ENCODE peak calls at places on chromosomes 1 and 21, in five cellular contexts. I is HCT116, B is K562, T is WTC11, C is GM12878. F is an unnamed sample.

GRCh38 chr1:186557147-186557777 is 96.3 kb upstream of the PDC start:
- DNase-seq in T (no peak), B (no peak), I (no peak), C (no peak), F (no peak)

GRCh38 chr1:180611016-180611930 is 20.5 kb upstream of the XPR1 start:
- DNase-seq in C (no peak), B (peak), I (no peak), T (no peak), F (no peak)

GRCh38 chr1:105909811-105910210 is 1146.7 kb upstream of the PRMT6 start:
- DNase-seq in B (no peak), I (no peak), C (no peak), T (no peak), F (peak)

GRCh38 chr1:210405316-210405715 is 76.6 kb downstream of the HHAT start:
- DNase-seq in B (no peak), C (no peak), I (no peak), T (no peak), F (no peak)

GRCh38 chr1:26094076-26094669 is 17.5 kb upstream of the PDIK1L start:
- DNase-seq in B (peak), T (no peak), I (no peak), C (no peak), F (no peak)

GRCh38 chr1:222105393-222105737 is 363.5 kb upstream of the DUSP10 start:
- DNase-seq in I (peak), T (no peak), C (no peak), B (no peak), F (no peak)

GRCh38 chr21:14685568-14685967 is 139.5 kb upstream of the SAMSN1 start:
- DNase-seq in T (no peak), B (no peak), I (no peak), C (peak), F (no peak)

GRCh38 chr1:183497218-183497617 is 24.9 kb downstream of the SMG7 start:
- DNase-seq in C (no peak), I (no peak), B (no peak), T (no peak), F (no peak)

GRCh38 chr1:37441490-37441889 is 32.9 kb upstream of the ZC3H12A start:
- DNase-seq in T (no peak), B (no peak), I (no peak), C (no peak), F (no peak)

GRCh38 chr1:25030674-25031589 is 100.9 kb upstream of the RUNX3 start:
- DNase-seq in C (peak), B (no peak), I (no peak), T (no peak), F (no peak)

GRCh38 chr1:229550812-229551567 is 7.5 kb downstream of the ABCB10 start:
- DNase-seq in I (no peak), C (no peak), B (no peak), T (no peak), F (no peak)

GRCh38 chr1:216119600-216119999 is 303.6 kb downstream of the USH2A start:
- DNase-seq in I (peak), T (no peak), B (no peak), C (no peak), F (peak)

GRCh38 chr1:161145832-161146231 is 7.9 kb upstream of the UFC1 start:
- DNase-seq in B (no peak), C (no peak), I (no peak), T (no peak), F (no peak)

GRCh38 chr1:180937012-180937372 is 24.3 kb downstream of the KIAA1614 start:
- DNase-seq in T (no peak), I (no peak), C (no peak), B (no peak), F (no peak)

GRCh38 chr1:109361649-109362048 is 36.1 kb downstream of the SORT1 start:
- DNase-seq in T (no peak), B (no peak), I (no peak), C (no peak), F (no peak)

GRCh38 chr1:25066731-25067520 is 136.8 kb upstream of the RUNX3 start:
- DNase-seq in B (no peak), C (no peak), T (no peak), I (no peak), F (no peak)

GRCh38 chr1:40161888-40162397 is 756 bp downstream of the RLF start:
- DNase-seq in T (no peak), B (no peak), C (no peak), I (no peak), F (no peak)

GRCh38 chr1:31811605-31812004 is 4.2 kb downstream of the SPOCD1 start:
- DNase-seq in C (no peak), T (peak), I (no peak), B (peak), F (no peak)

GRCh38 chr1:25922633-25923567 is 16.7 kb upstream of the STMN1 start:
- DNase-seq in T (peak), I (no peak), B (no peak), C (no peak), F (no peak)

GRCh38 chr1:184393924-184394323 is 7.1 kb downstream of the C1orf21 start:
- DNase-seq in T (no peak), B (no peak), I (no peak), C (no peak), F (no peak)

GRCh38 chr1:230084408-230085177 is 17.6 kb downstream of the GALNT2 start:
- DNase-seq in B (no peak), T (no peak), I (peak), C (no peak), F (no peak)

GRCh38 chr1:234488054-234488953 is 9.3 kb upstream of the TARBP1 start:
- DNase-seq in T (no peak), C (no peak), I (no peak), B (no peak), F (no peak)

GRCh38 chr1:177514207-177514606 is 343.4 kb downstream of the BRINP2 start:
- DNase-seq in B (no peak), I (no peak), T (no peak), C (no peak), F (no peak)

GRCh38 chr21:14773777-14774345 is 227.7 kb upstream of the SAMSN1 start:
- DNase-seq in I (peak), C (no peak), T (peak), B (peak), F (peak)

GRCh38 chr1:47931395-47931794 is 65.8 kb downstream of the TRABD2B start:
- DNase-seq in T (peak), C (no peak), B (peak), I (peak), F (no peak)

GRCh38 chr21:38804617-38805281 is 980 bp upstream of the ETS2 start:
- DNase-seq in B (peak), I (peak), C (no peak), T (peak), F (no peak)

GRCh38 chr21:35136586-35137254 is 87.6 kb upstream of the RUNX1 start:
- DNase-seq in B (peak), C (no peak), T (no peak), I (peak), F (no peak)

GRCh38 chr21:25307489-25307888 is 299.8 kb downstream of the MRPL39 start:
- DNase-seq in T (no peak), B (no peak), C (no peak), I (no peak), F (no peak)

GRCh38 chr1:91123319-91123718 is 101.5 kb upstream of the ZNF644 start:
- DNase-seq in T (no peak), C (no peak), I (no peak), B (no peak), F (no peak)

GRCh38 chr1:91123773-91124172 is 101.9 kb upstream of the ZNF644 start:
- DNase-seq in I (no peak), C (no peak), T (no peak), B (no peak), F (no peak)

GRCh38 chr1:91124290-91124975 is 102.6 kb upstream of the ZNF644 start:
- DNase-seq in T (no peak), B (no peak), C (no peak), I (no peak), F (no peak)

GRCh38 chr1:91122106-91122717 is 100.4 kb upstream of the ZNF644 start:
- DNase-seq in T (no peak), C (no peak), I (no peak), B (no peak), F (no peak)

DNA sequence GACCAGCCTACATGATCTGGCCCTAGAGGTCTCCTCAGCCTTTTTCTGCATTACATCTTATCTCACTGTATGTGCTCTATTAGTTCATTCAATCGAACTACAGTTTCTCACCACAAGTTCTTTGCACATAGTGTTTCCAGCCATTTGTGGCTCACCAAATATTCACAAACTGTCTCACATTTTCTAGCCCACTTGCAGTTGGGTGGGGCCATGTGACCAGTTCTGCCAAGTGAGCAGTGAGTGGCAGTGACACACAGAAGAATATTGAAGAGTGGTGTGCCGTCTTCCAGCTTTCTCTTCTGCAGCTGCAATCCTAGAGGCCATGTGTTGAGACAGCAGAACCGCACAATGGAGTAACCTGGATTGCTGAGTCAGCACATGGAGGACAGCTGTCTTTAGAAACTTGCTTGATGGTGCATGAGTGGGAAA is 103.2 kb upstream of the ZNF644 start:
- DNase-seq in B (no peak), I (no peak), C (no peak), T (no peak), F (no peak)
- TF ChIP-seq SP1 in B (no peak), I (no peak), C (no peak), T (no peak), F (no peak)

DNA sequence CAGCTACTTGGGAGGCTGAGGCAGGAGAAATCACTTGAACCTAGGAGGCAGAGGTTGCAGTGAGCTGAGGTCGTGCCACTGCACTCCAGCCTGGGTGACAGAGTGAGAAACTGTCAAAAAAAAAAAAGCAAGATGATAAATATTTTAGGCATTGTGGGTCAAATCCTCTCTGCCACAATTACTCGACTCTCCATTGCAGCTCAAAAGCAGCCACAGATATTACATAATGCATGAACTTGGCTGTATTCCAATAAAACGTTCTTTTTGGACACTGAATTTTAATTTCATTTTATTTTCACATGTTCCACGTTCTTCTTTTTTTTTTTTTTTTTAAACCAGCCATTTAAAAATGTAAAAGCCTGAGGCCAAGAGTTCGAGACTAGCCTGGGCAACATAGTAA is 69.5 kb downstream of the TCP10L start:
- DNase-seq in B (no peak), T (no peak), C (no peak), I (no peak), F (no peak)
- TF ChIP-seq SP1 in B (no peak), T (no peak), C (no peak), I (no peak), F (no peak)

DNA sequence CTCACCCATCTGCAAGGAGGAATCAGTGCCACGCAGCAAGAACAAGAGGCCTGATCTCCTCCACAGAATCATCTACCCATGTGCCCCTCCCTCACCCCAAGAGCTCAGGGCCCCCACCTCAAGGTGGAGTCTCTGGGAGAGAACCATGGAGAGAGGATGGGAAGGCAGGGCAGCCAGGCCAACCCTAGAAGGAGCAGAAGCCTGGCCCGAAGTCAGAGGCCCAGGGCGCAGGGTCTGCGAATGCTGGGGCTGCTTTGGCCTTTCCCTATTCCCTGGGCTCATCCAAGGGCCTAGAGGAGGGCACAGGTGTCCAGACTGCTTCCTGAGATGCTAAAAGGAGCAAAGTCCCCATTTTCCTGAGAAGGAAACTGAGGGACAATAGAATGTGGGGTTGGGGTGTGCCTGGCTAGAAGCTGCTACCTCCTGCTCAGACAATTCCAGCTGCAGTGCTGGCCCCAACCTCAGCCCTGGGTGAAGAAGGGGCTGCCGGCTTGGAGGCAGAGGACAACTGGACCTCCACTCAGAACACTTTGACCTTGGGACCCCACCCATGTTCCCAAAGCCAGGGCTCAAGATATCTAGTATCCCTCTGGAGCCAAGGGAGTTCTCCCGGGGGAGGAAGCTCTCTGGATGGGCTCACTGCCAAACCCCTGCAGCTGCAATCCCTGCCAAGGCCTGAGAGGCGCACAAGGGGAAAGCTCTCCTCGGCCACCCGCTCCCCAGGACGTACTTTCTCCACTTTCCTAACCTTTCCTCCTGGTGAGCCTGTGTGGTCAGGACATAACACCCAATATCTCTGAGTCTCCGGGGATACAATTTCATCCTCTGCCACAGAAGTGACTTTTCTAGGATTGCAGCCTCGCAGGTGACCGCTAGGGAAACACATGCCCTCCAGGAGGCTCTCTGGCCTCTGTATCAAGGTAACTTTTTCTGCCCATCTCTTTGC is 16.6 kb upstream of the LEMD1 start:
- DNase-seq in C (no peak), I (peak), B (peak), T (peak), F (peak)
- TF ChIP-seq SP1 in C (no peak), I (no peak), B (no peak), T (no peak), F (no peak)

GRCh38 chr21:46317710-46318463 is 5.8 kb downstream of the C21orf58 start:
- DNase-seq in T (no peak), B (no peak), I (no peak), C (no peak), F (peak)
- TF ChIP-seq SP1 in T (no peak), B (no peak), I (no peak), C (no peak), F (no peak)

F was measured in HEK293T.